ENCODE peak calls at places on chromosomes 5 and 9, in seven cellular contexts. L, D, C, R, O, P and N are unnamed samples.

GRCh38 chr5:52674815-52675545 is 112.7 kb upstream of the ITGA1 start:
- DNase-seq in L (peak), D (no peak), C (no peak), R (no peak), O (no peak), P (no peak), N (peak)

GRCh38 chr9:79382468-79382867 is 189.3 kb upstream of the TLE4 start:
- DNase-seq in L (no peak), D (no peak), C (no peak), R (peak), O (no peak), P (no peak), N (no peak)

GRCh38 chr5:163478126-163478981 is 17.9 kb downstream of the HMMR start:
- DNase-seq in L (peak), D (no peak), C (no peak), R (peak), O (no peak), P (no peak), N (peak)

GRCh38 chr5:78816143-78816765 is 167.7 kb upstream of the LHFPL2 start:
- DNase-seq in L (peak), D (no peak), C (no peak), R (no peak), O (no peak), P (no peak), N (no peak)

GRCh38 chr9:128411373-128412119 is 9.1 kb upstream of the CERCAM start:
- DNase-seq in L (no peak), D (no peak), C (no peak), R (no peak), O (no peak), P (no peak), N (no peak)

GRCh38 chr9:106885451-106885850 is 22.5 kb downstream of the ZNF462 start:
- DNase-seq in L (peak), D (no peak), C (no peak), R (peak), O (peak), P (no peak), N (peak)

GRCh38 chr5:180866296-180866695 is 5.2 kb upstream of the ZFP62 start:
- DNase-seq in L (no peak), D (no peak), C (no peak), R (no peak), O (no peak), P (no peak), N (no peak)

GRCh38 chr5:169979871-169980270 is 424 bp downstream of the INSYN2B start:
- DNase-seq in L (peak), D (no peak), C (no peak), R (no peak), O (no peak), P (no peak), N (no peak)

GRCh38 chr5:142749321-142749720 is 20.9 kb upstream of the ARHGAP26 start:
- DNase-seq in L (peak), D (no peak), C (no peak), R (peak), O (no peak), P (no peak), N (peak)

GRCh38 chr5:664994-665360 is 28.2 kb downstream of the TPPP start:
- DNase-seq in L (no peak), D (no peak), C (no peak), R (no peak), O (no peak), P (no peak), N (no peak)

GRCh38 chr5:125536582-125536981 is 790.1 kb upstream of the ZNF608 start:
- DNase-seq in L (peak), D (no peak), C (no peak), R (peak), O (no peak), P (no peak), N (no peak)

GRCh38 chr9:137724114-137724445 is 105.3 kb downstream of the EHMT1 start:
- DNase-seq in L (peak), D (peak), C (no peak), R (no peak), O (no peak), P (peak), N (no peak)

GRCh38 chr9:116000748-116001329 is 152.8 kb upstream of the PAPPA start:
- DNase-seq in L (no peak), D (peak), C (peak), R (no peak), O (no peak), P (no peak), N (peak)

GRCh38 chr5:159444441-159445082 is 114.3 kb upstream of the IL12B start:
- DNase-seq in L (peak), D (peak), C (peak), R (peak), O (no peak), P (no peak), N (peak)

GRCh38 chr9:91734371-91734981 is 215.6 kb downstream of the ROR2 start:
- DNase-seq in L (peak), D (peak), C (peak), R (peak), O (no peak), P (peak), N (peak)

GRCh38 chr9:91732187-91733005 is 217.6 kb downstream of the ROR2 start:
- DNase-seq in L (no peak), D (no peak), C (no peak), R (no peak), O (no peak), P (no peak), N (no peak)

GRCh38 chr9:91730806-91731205 is 219.2 kb downstream of the ROR2 start:
- DNase-seq in L (no peak), D (no peak), C (no peak), R (no peak), O (no peak), P (no peak), N (no peak)

GRCh38 chr9:91736311-91736710 is 213.7 kb downstream of the ROR2 start:
- DNase-seq in L (no peak), D (no peak), C (no peak), R (no peak), O (no peak), P (no peak), N (no peak)

DNA sequence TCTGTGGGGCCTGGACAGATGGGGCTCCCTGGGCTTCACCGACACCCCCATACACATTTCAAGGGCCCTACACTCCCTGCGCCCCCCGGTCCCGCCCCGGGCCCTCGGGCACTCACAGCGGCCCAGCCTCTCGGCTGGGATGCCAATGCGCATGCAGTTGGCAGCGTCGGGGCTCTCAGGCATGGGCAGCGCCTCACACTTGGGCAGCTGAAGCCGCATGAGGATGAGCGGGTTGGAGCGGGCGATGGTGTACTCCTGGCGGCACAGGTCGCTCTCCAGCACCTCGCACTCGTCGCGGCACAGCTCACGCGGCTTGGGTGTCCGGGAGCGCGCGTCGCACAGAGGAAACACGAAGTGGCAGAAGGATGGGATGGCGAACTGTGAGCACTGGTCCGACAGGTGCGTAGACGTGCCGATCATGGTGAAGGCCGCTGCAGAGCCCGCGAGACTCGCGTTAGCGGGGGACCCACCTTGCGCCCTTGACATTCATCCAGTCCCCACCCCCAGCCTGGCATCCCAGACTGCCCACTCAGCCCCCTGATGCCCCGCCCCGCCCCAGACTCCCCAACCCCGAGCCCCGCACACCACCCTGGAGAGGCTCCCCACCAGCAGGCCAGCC is 216.9 kb downstream of the ROR2 start:
- DNase-seq in L (no peak), D (no peak), C (no peak), R (no peak), O (no peak), P (no peak), N (no peak)
- H3K27ac ChIP-seq in L (no peak), D (no peak), C (no peak), R (no peak), O (no peak), P (no peak), N (no peak)

GRCh38 chr9:130791279-130791894 is 43.7 kb upstream of the ABL1 start:
- DNase-seq in L (no peak), D (no peak), C (no peak), R (no peak), O (no peak), P (no peak), N (no peak)

GRCh38 chr9:130793589-130793988 is 41.5 kb upstream of the ABL1 start:
- DNase-seq in L (no peak), D (no peak), C (no peak), R (no peak), O (no peak), P (no peak), N (no peak)

GRCh38 chr9:130789747-130790672 is 45.0 kb upstream of the ABL1 start:
- DNase-seq in L (no peak), D (no peak), C (no peak), R (no peak), O (no peak), P (no peak), N (no peak)

DNA sequence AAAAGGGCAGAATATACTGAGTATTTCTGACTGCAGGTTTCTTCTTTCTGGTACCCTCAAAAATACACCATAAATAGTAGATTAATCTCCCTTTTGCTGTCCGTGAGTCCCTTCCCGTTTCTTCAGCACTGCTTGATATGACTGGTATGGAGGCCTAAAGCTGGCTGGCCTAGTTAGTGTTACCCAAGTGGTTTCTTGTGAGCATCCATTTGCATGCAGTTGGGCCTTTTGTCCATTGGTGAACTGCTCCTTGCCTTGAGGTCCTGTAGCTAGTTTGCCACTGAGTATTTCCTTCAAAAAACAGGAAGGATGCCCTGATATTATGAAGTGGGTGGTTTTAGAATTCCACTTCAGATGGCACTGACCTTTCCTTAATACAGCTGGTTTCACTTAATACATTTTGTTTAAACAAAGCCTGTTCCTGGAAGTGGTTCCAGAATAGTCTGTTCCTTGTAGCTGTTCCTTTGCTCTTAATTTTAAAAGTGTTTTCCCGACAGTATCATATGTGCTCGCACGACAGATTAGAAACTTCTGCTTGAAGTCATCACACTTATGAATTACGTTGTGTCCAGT is 40.0 kb upstream of the ABL1 start:
- DNase-seq in L (no peak), D (no peak), C (no peak), R (no peak), O (no peak), P (no peak), N (no peak)
- H2AFZ ChIP-seq in L (no peak), D (no peak), C (no peak), R (no peak), O (no peak), P (no peak), N (no peak)

DNA sequence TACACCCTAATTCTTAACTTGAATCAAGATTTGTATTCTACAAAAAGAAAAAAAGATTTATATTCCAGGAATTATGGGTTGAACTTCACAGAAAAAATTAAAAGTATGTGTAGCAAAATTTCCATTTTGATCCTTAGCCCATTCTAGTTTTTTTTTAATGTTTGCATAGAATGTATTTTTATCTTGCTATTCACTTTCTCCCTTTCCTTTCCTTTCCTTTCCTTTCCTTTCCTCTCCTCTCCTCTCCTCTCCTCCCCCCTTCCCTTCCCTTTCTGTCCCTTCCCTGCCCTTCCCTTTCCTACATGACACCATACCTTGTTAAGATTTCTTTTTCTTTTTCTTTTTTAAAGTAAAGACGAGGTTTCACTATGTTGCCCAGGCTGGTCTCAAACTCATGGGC is 542.5 kb upstream of the PTGER4 start:
- DNase-seq in L (no peak), D (no peak), C (no peak), R (no peak), O (no peak), P (no peak), N (no peak)
- TF ChIP-seq CTCF in L (no peak), D (no peak), C (no peak), R (no peak), O (no peak), P (no peak), N (no peak)

DNA sequence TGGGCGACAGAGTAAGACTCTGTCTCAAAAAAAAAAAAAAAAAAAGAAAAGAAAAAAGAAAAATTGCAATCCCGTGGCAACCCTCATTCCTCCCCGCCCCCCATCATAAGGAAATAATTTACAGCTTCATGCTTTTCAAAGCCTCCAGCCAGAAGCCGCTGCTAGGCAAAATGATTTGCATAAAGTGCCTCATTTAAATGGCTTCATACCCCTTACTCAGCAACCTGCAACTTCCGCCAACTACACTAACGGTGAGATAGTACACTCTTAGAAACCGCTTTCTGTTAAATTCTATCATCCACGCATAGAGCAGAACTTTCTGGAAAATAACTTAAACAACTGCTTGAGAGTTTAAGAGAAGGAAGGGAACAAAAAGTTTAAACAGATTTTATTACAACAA is 17.8 kb downstream of the SERINC5 start:
- DNase-seq in L (no peak), D (no peak), C (no peak), R (no peak), O (no peak), P (no peak), N (no peak)
- H3K27ac ChIP-seq in L (no peak), D (no peak), C (no peak), R (no peak), O (no peak), P (no peak), N (no peak)

GRCh38 chr9:131635285-131635684 is 90.0 kb downstream of the PRRT1B start:
- DNase-seq in L (peak), D (peak), C (no peak), R (peak), O (peak), P (peak), N (peak)
- H2AFZ ChIP-seq in L (peak), D (no peak), C (no peak), R (peak), O (no peak), P (no peak), N (peak)

GRCh38 chr5:150270546-150271295 is 18.9 kb downstream of the CAMK2A start:
- DNase-seq in L (no peak), D (no peak), C (no peak), R (no peak), O (no peak), P (no peak), N (no peak)
- TF ChIP-seq CTCF in L (no peak), D (no peak), C (no peak), R (no peak), O (no peak), P (no peak), N (no peak)